ENCODE peak calls at places on chromosome 1, in six cellular contexts. One of them, this sample, is unnamed.
A peak's percentile ranks its signal among the peaks of the same experiment; 100 is the strongest.

GRCh38 chr1:12230549-12231275 is 882 bp downstream of the VPS13D start:
- DNase-seq in C1 segment of cervical spinal cord: no peak
- DNase-seq in pulmonary artery endothelial cell: no peak
- DNase-seq in skeletal muscle cell: no peak
- DNase-seq in activated T-helper 1 cell treated with anti-CD3 and anti-CD28 coated beads, Interleukin-12 subunit alpha, Interleukin-12 subunit beta, Interleukin-2, Interleukin-4 antibody, amounts not matched to agents 30 ng/mL and 10 ng/mL and 1 ng/mL, durations not matched to agents 14 hours and 24 hours and 36 hours: no peak
- DNase-seq in HTR-8/SVneo: no peak
- DNase-seq in this sample: no peak

GRCh38 chr1:44110916-44111315 is 7.7 kb upstream of the KLF17 start:
- DNase-seq in skeletal muscle cell: no peak
- DNase-seq in pulmonary artery endothelial cell: no peak
- DNase-seq in HTR-8/SVneo: no peak
- DNase-seq in C1 segment of cervical spinal cord: no peak
- DNase-seq in activated T-helper 1 cell treated with anti-CD3 and anti-CD28 coated beads, Interleukin-12 subunit alpha, Interleukin-12 subunit beta, Interleukin-2, Interleukin-4 antibody, amounts not matched to agents 30 ng/mL and 10 ng/mL and 1 ng/mL, durations not matched to agents 14 hours and 24 hours and 36 hours: no peak
- DNase-seq in this sample: no peak

GRCh38 chr1:237562247-237562823 is 328.4 kb downstream of the ZP4 start:
- DNase-seq in C1 segment of cervical spinal cord: no peak
- DNase-seq in HTR-8/SVneo: peak; percentile 41
- DNase-seq in pulmonary artery endothelial cell: peak; percentile 3
- DNase-seq in activated T-helper 1 cell treated with anti-CD3 and anti-CD28 coated beads, Interleukin-12 subunit alpha, Interleukin-12 subunit beta, Interleukin-2, Interleukin-4 antibody, amounts not matched to agents 30 ng/mL and 10 ng/mL and 1 ng/mL, durations not matched to agents 14 hours and 24 hours and 36 hours: no peak
- DNase-seq in skeletal muscle cell: peak; percentile 10
- DNase-seq in this sample: no peak

GRCh38 chr1:10389271-10389973 is 9.4 kb upstream of the PGD start:
- DNase-seq in C1 segment of cervical spinal cord: no peak
- DNase-seq in activated T-helper 1 cell treated with anti-CD3 and anti-CD28 coated beads, Interleukin-12 subunit alpha, Interleukin-12 subunit beta, Interleukin-2, Interleukin-4 antibody, amounts not matched to agents 30 ng/mL and 10 ng/mL and 1 ng/mL, durations not matched to agents 14 hours and 24 hours and 36 hours: no peak
- DNase-seq in pulmonary artery endothelial cell: no peak
- DNase-seq in skeletal muscle cell: no peak
- DNase-seq in HTR-8/SVneo: no peak
- DNase-seq in this sample: no peak

GRCh38 chr1:111516008-111516535 is 12.6 kb upstream of the ADORA3 start:
- DNase-seq in skeletal muscle cell: no peak
- DNase-seq in activated T-helper 1 cell treated with anti-CD3 and anti-CD28 coated beads, Interleukin-12 subunit alpha, Interleukin-12 subunit beta, Interleukin-2, Interleukin-4 antibody, amounts not matched to agents 30 ng/mL and 10 ng/mL and 1 ng/mL, durations not matched to agents 14 hours and 24 hours and 36 hours: no peak
- DNase-seq in pulmonary artery endothelial cell: peak; percentile 69
- DNase-seq in HTR-8/SVneo: no peak
- DNase-seq in C1 segment of cervical spinal cord: no peak
- DNase-seq in this sample: no peak

GRCh38 chr1:31937300-31938183 is 626 bp downstream of the PTP4A2 start:
- DNase-seq in C1 segment of cervical spinal cord: peak; percentile 80
- DNase-seq in pulmonary artery endothelial cell: no peak
- DNase-seq in skeletal muscle cell: no peak
- DNase-seq in activated T-helper 1 cell treated with anti-CD3 and anti-CD28 coated beads, Interleukin-12 subunit alpha, Interleukin-12 subunit beta, Interleukin-2, Interleukin-4 antibody, amounts not matched to agents 30 ng/mL and 10 ng/mL and 1 ng/mL, durations not matched to agents 14 hours and 24 hours and 36 hours: peak; percentile 61
- DNase-seq in HTR-8/SVneo: peak; percentile 50
- DNase-seq in this sample: no peak

GRCh38 chr1:110229348-110230001 is 19.4 kb downstream of the KCNC4 start:
- DNase-seq in C1 segment of cervical spinal cord: no peak
- DNase-seq in skeletal muscle cell: no peak
- DNase-seq in HTR-8/SVneo: no peak
- DNase-seq in activated T-helper 1 cell treated with anti-CD3 and anti-CD28 coated beads, Interleukin-12 subunit alpha, Interleukin-12 subunit beta, Interleukin-2, Interleukin-4 antibody, amounts not matched to agents 30 ng/mL and 10 ng/mL and 1 ng/mL, durations not matched to agents 14 hours and 24 hours and 36 hours: no peak
- DNase-seq in pulmonary artery endothelial cell: no peak
- DNase-seq in this sample: no peak

GRCh38 chr1:58397187-58397820 is 149.2 kb downstream of the OMA1 start:
- DNase-seq in HTR-8/SVneo: peak; percentile 21
- DNase-seq in skeletal muscle cell: peak; percentile 45
- DNase-seq in C1 segment of cervical spinal cord: no peak
- DNase-seq in pulmonary artery endothelial cell: no peak
- DNase-seq in activated T-helper 1 cell treated with anti-CD3 and anti-CD28 coated beads, Interleukin-12 subunit alpha, Interleukin-12 subunit beta, Interleukin-2, Interleukin-4 antibody, amounts not matched to agents 30 ng/mL and 10 ng/mL and 1 ng/mL, durations not matched to agents 14 hours and 24 hours and 36 hours: no peak
- DNase-seq in this sample: no peak

GRCh38 chr1:28668956-28669719 is 554 bp downstream of the GMEB1 start:
- DNase-seq in activated T-helper 1 cell treated with anti-CD3 and anti-CD28 coated beads, Interleukin-12 subunit alpha, Interleukin-12 subunit beta, Interleukin-2, Interleukin-4 antibody, amounts not matched to agents 30 ng/mL and 10 ng/mL and 1 ng/mL, durations not matched to agents 14 hours and 24 hours and 36 hours: peak; percentile 22
- DNase-seq in skeletal muscle cell: no peak
- DNase-seq in HTR-8/SVneo: no peak
- DNase-seq in C1 segment of cervical spinal cord: peak; percentile 40
- DNase-seq in pulmonary artery endothelial cell: no peak
- DNase-seq in this sample: peak; percentile 36

GRCh38 chr1:177937931-177938330 is 31.9 kb downstream of the SEC16B start:
- DNase-seq in pulmonary artery endothelial cell: no peak
- DNase-seq in activated T-helper 1 cell treated with anti-CD3 and anti-CD28 coated beads, Interleukin-12 subunit alpha, Interleukin-12 subunit beta, Interleukin-2, Interleukin-4 antibody, amounts not matched to agents 30 ng/mL and 10 ng/mL and 1 ng/mL, durations not matched to agents 14 hours and 24 hours and 36 hours: no peak
- DNase-seq in HTR-8/SVneo: no peak
- DNase-seq in C1 segment of cervical spinal cord: no peak
- DNase-seq in skeletal muscle cell: no peak
- DNase-seq in this sample: no peak

GRCh38 chr1:193115629-193116227 is 6.1 kb upstream of the CDC73 start:
- DNase-seq in HTR-8/SVneo: peak; percentile 81
- DNase-seq in pulmonary artery endothelial cell: peak; percentile 66
- DNase-seq in activated T-helper 1 cell treated with anti-CD3 and anti-CD28 coated beads, Interleukin-12 subunit alpha, Interleukin-12 subunit beta, Interleukin-2, Interleukin-4 antibody, amounts not matched to agents 30 ng/mL and 10 ng/mL and 1 ng/mL, durations not matched to agents 14 hours and 24 hours and 36 hours: no peak
- DNase-seq in skeletal muscle cell: peak; percentile 96
- DNase-seq in C1 segment of cervical spinal cord: no peak
- DNase-seq in this sample: no peak